ENCODE peak calls at places on chromosomes 1 and 21, in nine cellular contexts. N is caudate nucleus; L is lower lobe of right lung; Z is NCI-H460; X is heart right ventricle; Q is T-helper 2 cell; C is foreskin fibroblast; I is central memory CD4-positive, alpha-beta T cell; M is psoas muscle. U is an unnamed sample.

GRCh38 chr1:220326578-220326977 is 54.3 kb upstream of the RAB3GAP2 start:
- DNase-seq in N (no peak), L (no peak), Z (no peak), X (no peak), Q (no peak), C (peak; percentile 19), I (no peak), M (no peak), U (no peak)

GRCh38 chr1:62796151-62796680 is 12.3 kb downstream of the ATG4C start:
- DNase-seq in N (no peak), L (no peak), Z (no peak), X (no peak), Q (no peak), C (no peak), I (no peak), M (no peak), U (no peak)

GRCh38 chr1:231369282-231369681 is 31.2 kb downstream of the SPRTN start:
- DNase-seq in N (no peak), L (no peak), Z (peak; percentile 15), X (no peak), Q (no peak), C (no peak), I (no peak), M (no peak), U (no peak)

GRCh38 chr1:19208710-19209438 is 1.2 kb downstream of the UBR4 start:
- DNase-seq in N (no peak), L (no peak), Z (no peak), X (no peak), Q (no peak), C (peak; percentile 61), I (no peak), M (no peak), U (no peak)

GRCh38 chr1:167165948-167166702 is 54.6 kb upstream of the POU2F1 start:
- DNase-seq in N (no peak), L (no peak), Z (no peak), X (no peak), Q (no peak), C (no peak), I (no peak), M (no peak), U (no peak)

GRCh38 chr1:37540036-37540785 is 13.9 kb downstream of the SNIP1 start:
- DNase-seq in N (no peak), L (no peak), Z (no peak), X (no peak), Q (no peak), C (no peak), I (no peak), M (no peak), U (no peak)

GRCh38 chr21:33273044-33273443 is 6.9 kb downstream of the IL10RB start:
- DNase-seq in N (no peak), L (no peak), Z (no peak), X (no peak), Q (no peak), C (no peak), I (no peak), M (no peak), U (no peak)

GRCh38 chr1:43445618-43446387 is 7.9 kb downstream of the HYI start:
- DNase-seq in N (no peak), L (no peak), Z (no peak), X (no peak), Q (no peak), C (peak; percentile 42), I (no peak), M (peak; percentile 36), U (no peak)

GRCh38 chr1:224564491-224565084 is 51.5 kb upstream of the CNIH3 start:
- DNase-seq in N (no peak), L (no peak), Z (no peak), X (no peak), Q (no peak), C (peak; percentile 28), I (no peak), M (no peak), U (no peak)

GRCh38 chr1:61053712-61054608 is 28.4 kb upstream of the NFIA start:
- DNase-seq in N (no peak), L (peak; percentile 68), Z (no peak), X (peak; percentile 51), Q (no peak), C (peak; percentile 24), I (no peak), M (peak; percentile 80), U (no peak)

GRCh38 chr1:207999274-207999915 is 88.5 kb upstream of the CD34 start:
- DNase-seq in N (no peak), L (no peak), Z (no peak), X (no peak), Q (no peak), C (no peak), I (no peak), M (no peak), U (no peak)

GRCh38 chr1:34982820-34983376 is 2.2 kb downstream of the TMEM35B start:
- DNase-seq in N (no peak), L (no peak), Z (no peak), X (no peak), Q (no peak), C (no peak), I (no peak), M (no peak), U (no peak)

GRCh38 chr1:153626929-153627796 is at the start of gene S100A13:
- DNase-seq in N (peak; percentile 44), L (peak; percentile 82), Z (peak; percentile 87), X (peak; percentile 84), Q (no peak), C (peak; percentile 98), I (no peak), M (peak; percentile 92), U (peak; percentile 91)

GRCh38 chr1:231499148-231499763 is 29.2 kb upstream of the TSNAX start:
- DNase-seq in N (no peak), L (no peak), Z (no peak), X (no peak), Q (no peak), C (no peak), I (no peak), M (no peak), U (no peak)

GRCh38 chr1:75672528-75673393 is 51.7 kb upstream of the ACADM start:
- DNase-seq in N (no peak), L (no peak), Z (peak; percentile 47), X (no peak), Q (no peak), C (peak; percentile 70), I (no peak), M (no peak), U (no peak)

GRCh38 chr1:171221665-171222591 is 26.4 kb upstream of the FMO1 start:
- DNase-seq in N (no peak), L (no peak), Z (no peak), X (no peak), Q (no peak), C (peak; percentile 31), I (no peak), M (no peak), U (no peak)

GRCh38 chr1:11523746-11524464 is 45.0 kb downstream of the DISP3 start:
- DNase-seq in N (no peak), L (no peak), Z (no peak), X (no peak), Q (no peak), C (no peak), I (no peak), M (no peak), U (no peak)

GRCh38 chr21:44449473-44450363 is 5.6 kb upstream of the LRRC3 start:
- DNase-seq in N (no peak), L (no peak), Z (no peak), X (no peak), Q (no peak), C (no peak), I (no peak), M (peak; percentile 36), U (no peak)

GRCh38 chr1:165056914-165057313 is 299.6 kb downstream of the LMX1A start:
- DNase-seq in N (no peak), L (no peak), Z (no peak), X (no peak), Q (no peak), C (peak; percentile 16), I (no peak), M (no peak), U (peak; percentile 43)